ENCODE peak calls at places on chromosomes 7 and 10, in seven cellular contexts. Z, D, F, Y, B, O and I are unnamed samples.

GRCh38 chr10:23439452-23439919 is 611 bp downstream of the OTUD1 start:
- DNase-seq in Z (no peak), D (no peak), F (no peak), Y (peak; percentile 50), B (no peak), O (no peak), I (no peak)

GRCh38 chr7:36391436-36392198 is 2.0 kb downstream of the ANLN start:
- DNase-seq in Z (no peak), D (peak; percentile 24), F (no peak), Y (no peak), B (no peak), O (no peak), I (no peak)

GRCh38 chr10:103757531-103758293 is 97.7 kb downstream of the SH3PXD2A start:
- DNase-seq in Z (no peak), D (peak; percentile 88), F (peak; percentile 43), Y (peak; percentile 22), B (peak; percentile 64), O (no peak), I (peak; percentile 92)

GRCh38 chr10:100318201-100318600 is 11.8 kb downstream of the PKD2L1 start:
- DNase-seq in Z (no peak), D (no peak), F (no peak), Y (no peak), B (no peak), O (no peak), I (no peak)

GRCh38 chr7:159078193-159078910 is 66.3 kb downstream of the VIPR2 start:
- DNase-seq in Z (no peak), D (no peak), F (no peak), Y (no peak), B (no peak), O (no peak), I (peak; percentile 2)

GRCh38 chr10:111475720-111476119 is 398.9 kb downstream of the ADRA2A start:
- DNase-seq in Z (no peak), D (no peak), F (no peak), Y (no peak), B (no peak), O (peak; percentile 86), I (no peak)

GRCh38 chr7:96093435-96093834 is 228.5 kb downstream of the SLC25A13 start:
- DNase-seq in Z (no peak), D (peak; percentile 91), F (no peak), Y (no peak), B (no peak), O (no peak), I (no peak)

GRCh38 chr10:115624448-115624847 is 531.3 kb downstream of the ATRNL1 start:
- DNase-seq in Z (no peak), D (no peak), F (no peak), Y (no peak), B (no peak), O (peak; percentile 3), I (no peak)

GRCh38 chr7:131959106-131959812 is 402.8 kb upstream of the PODXL start:
- DNase-seq in Z (no peak), D (no peak), F (no peak), Y (no peak), B (no peak), O (no peak), I (no peak)

GRCh38 chr10:127151981-127152699 is 44.3 kb downstream of the INSYN2A start:
- DNase-seq in Z (no peak), D (peak; percentile 72), F (no peak), Y (no peak), B (peak; percentile 76), O (peak; percentile 24), I (no peak)

GRCh38 chr10:14453593-14453992 is 122.9 kb upstream of the FRMD4A start:
- DNase-seq in Z (no peak), D (no peak), F (no peak), Y (peak; percentile 26), B (no peak), O (no peak), I (no peak)

GRCh38 chr7:92749832-92750231 is 86.5 kb downstream of the CDK6 start:
- DNase-seq in Z (no peak), D (no peak), F (no peak), Y (no peak), B (no peak), O (peak; percentile 15), I (no peak)

GRCh38 chr7:134636008-134636449 is 10.6 kb upstream of the BPGM start:
- DNase-seq in Z (no peak), D (no peak), F (no peak), Y (no peak), B (no peak), O (no peak), I (no peak)

GRCh38 chr10:71197955-71198354 is 14.4 kb upstream of the UNC5B start:
- DNase-seq in Z (no peak), D (no peak), F (no peak), Y (no peak), B (no peak), O (no peak), I (no peak)

GRCh38 chr10:1526427-1527055 is 210.8 kb downstream of the ADARB2 start:
- DNase-seq in Z (no peak), D (no peak), F (no peak), Y (no peak), B (no peak), O (no peak), I (no peak)

GRCh38 chr7:30363778-30364563 is 79.6 kb downstream of the ZNRF2 start:
- DNase-seq in Z (no peak), D (no peak), F (no peak), Y (no peak), B (no peak), O (no peak), I (no peak)

DNA sequence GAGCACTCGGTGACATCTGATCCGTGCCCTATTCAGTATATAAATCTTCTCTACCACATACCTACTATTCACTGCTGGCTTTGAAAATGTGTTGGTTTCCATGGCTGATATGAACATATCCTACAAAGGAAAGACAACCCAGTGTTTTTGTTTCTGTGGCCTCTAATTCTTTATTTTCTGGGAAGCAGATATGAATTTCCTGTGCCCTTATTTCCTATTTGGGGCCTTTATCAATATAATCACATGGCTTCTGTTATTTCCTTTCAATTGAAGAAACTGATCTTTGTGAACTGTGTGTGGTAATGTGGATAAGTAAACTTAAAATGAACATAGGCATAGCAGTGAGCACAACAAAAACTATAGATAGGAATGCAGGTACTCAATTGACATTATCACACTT is 10.6 kb downstream of the CCNJ start:
- DNase-seq in Z (no peak), D (no peak), F (no peak), Y (no peak), B (no peak), O (no peak), I (no peak)
- TF ChIP-seq CTCF in Z (no peak), D (no peak), F (no peak), Y (no peak), B (no peak), O (no peak), I (no peak)

GRCh38 chr7:22732556-22733126 is 5.6 kb downstream of the IL6 start:
- DNase-seq in Z (no peak), D (peak; percentile 45), F (no peak), Y (no peak), B (no peak), O (no peak), I (no peak)
- TF ChIP-seq POLR2A in Z (no peak), D (peak; percentile 94), F (no peak), Y (no peak), B (no peak), O (no peak), I (no peak)

GRCh38 chr7:157433628-157434027 is 96.8 kb downstream of the DNAJB6 start:
- DNase-seq in Z (peak; percentile 7), D (no peak), F (no peak), Y (no peak), B (no peak), O (no peak), I (peak; percentile 46)

GRCh38 chr7:157432541-157432956 is 95.7 kb downstream of the DNAJB6 start:
- DNase-seq in Z (peak; percentile 24), D (peak; percentile 68), F (no peak), Y (peak; percentile 34), B (peak; percentile 42), O (no peak), I (peak; percentile 45)

GRCh38 chr7:157431951-157432540 is 95.2 kb downstream of the DNAJB6 start:
- DNase-seq in Z (peak; percentile 20), D (no peak), F (no peak), Y (no peak), B (peak; percentile 18), O (no peak), I (peak; percentile 70)

GRCh38 chr7:157434231-157434630 is 97.4 kb downstream of the DNAJB6 start:
- DNase-seq in Z (peak; percentile 19), D (no peak), F (no peak), Y (no peak), B (no peak), O (no peak), I (no peak)

GRCh38 chr7:157432957-157433576 is 96.3 kb downstream of the DNAJB6 start:
- DNase-seq in Z (peak; percentile 30), D (peak; percentile 17), F (no peak), Y (peak; percentile 57), B (peak; percentile 33), O (no peak), I (peak; percentile 58)
- TF ChIP-seq CTCF in Z (peak; percentile 48), D (peak; percentile 63), F (peak; percentile 62), Y (peak; percentile 63), B (peak; percentile 59), O (peak; percentile 81), I (no peak)

GRCh38 chr7:27116019-27116411 is 13.5 kb upstream of the HOXA2 start:
- DNase-seq in Z (no peak), D (peak; percentile 12), F (no peak), Y (no peak), B (no peak), O (no peak), I (no peak)

GRCh38 chr7:27113991-27114866 is 11.7 kb upstream of the HOXA2 start:
- DNase-seq in Z (no peak), D (peak; percentile 69), F (no peak), Y (no peak), B (peak; percentile 58), O (no peak), I (no peak)

GRCh38 chr7:27116521-27116946 is 14.0 kb downstream of the HOXA4 start:
- DNase-seq in Z (no peak), D (peak; percentile 22), F (no peak), Y (no peak), B (no peak), O (no peak), I (no peak)

GRCh38 chr7:27116962-27117686 is 13.4 kb downstream of the HOXA4 start:
- DNase-seq in Z (no peak), D (peak; percentile 28), F (no peak), Y (no peak), B (no peak), O (no peak), I (no peak)

GRCh38 chr7:27115161-27116018 is 12.9 kb upstream of the HOXA2 start:
- DNase-seq in Z (no peak), D (peak; percentile 92), F (no peak), Y (no peak), B (no peak), O (no peak), I (no peak)
- TF ChIP-seq POLR2A in Z (no peak), D (peak; percentile 84), F (no peak), Y (no peak), B (no peak), O (no peak), I (no peak)